ENCODE peak calls at places on chromosome 19, in six cellular contexts. N is GM12878, U is HepG2, F is A549, Y is K562, K is HEK293T. W is an unnamed sample.
A peak's percentile ranks its signal among the peaks of the same experiment; 100 is the strongest.

GRCh38 chr19:57348136-57348535 is 2.9 kb upstream of the ZNF304 start:
- DNase-seq in U (no peak), N (no peak), K (no peak), Y (no peak), F (no peak), W (peak; percentile 55)

GRCh38 chr19:21084343-21084742 is 2.3 kb downstream of the ZNF714 start:
- DNase-seq in U (no peak), N (peak; percentile 12), Y (no peak), F (no peak), K (no peak), W (peak; percentile 79)

GRCh38 chr19:42831221-42832019 is 48.1 kb downstream of the PSG1 start:
- DNase-seq in Y (no peak), N (no peak), K (no peak), U (peak; percentile 15), F (peak; percentile 77), W (no peak)

GRCh38 chr19:50147462-50148423 is 15.3 kb downstream of the IZUMO2 start:
- DNase-seq in Y (peak; percentile 84), N (peak; percentile 11), F (peak; percentile 90), K (peak; percentile 83), U (peak; percentile 86), W (peak; percentile 92)

GRCh38 chr19:49614096-49614857 is 23.3 kb downstream of the PRR12 start:
- DNase-seq in Y (no peak), U (peak; percentile 51), K (no peak), N (no peak), F (peak; percentile 71), W (peak; percentile 91)

GRCh38 chr19:40584007-40584406 is 7.3 kb downstream of the SHKBP1 start:
- DNase-seq in K (no peak), F (no peak), Y (no peak), U (no peak), N (no peak), W (no peak)

GRCh38 chr19:34500656-34501120 is 19.1 kb downstream of the WTIP start:
- DNase-seq in F (no peak), K (no peak), N (no peak), U (no peak), Y (peak; percentile 40), W (no peak)

GRCh38 chr19:1041835-1042685 is 2.2 kb downstream of the ABCA7 start:
- DNase-seq in F (peak; percentile 81), N (no peak), U (no peak), Y (peak; percentile 77), K (no peak), W (no peak)

GRCh38 chr19:1566392-1567115 is 1.6 kb downstream of the MEX3D start:
- DNase-seq in Y (no peak), K (no peak), N (no peak), U (peak; percentile 40), F (peak; percentile 50), W (peak; percentile 77)

GRCh38 chr19:10318807-10319426 is 3.1 kb upstream of the FDX2 start:
- DNase-seq in Y (no peak), F (no peak), K (no peak), N (no peak), U (no peak), W (no peak)
- TF ChIP-seq BHLHE40 in Y (no peak), F (no peak), K (no peak), N (no peak), U (no peak), W (no peak)

DNA sequence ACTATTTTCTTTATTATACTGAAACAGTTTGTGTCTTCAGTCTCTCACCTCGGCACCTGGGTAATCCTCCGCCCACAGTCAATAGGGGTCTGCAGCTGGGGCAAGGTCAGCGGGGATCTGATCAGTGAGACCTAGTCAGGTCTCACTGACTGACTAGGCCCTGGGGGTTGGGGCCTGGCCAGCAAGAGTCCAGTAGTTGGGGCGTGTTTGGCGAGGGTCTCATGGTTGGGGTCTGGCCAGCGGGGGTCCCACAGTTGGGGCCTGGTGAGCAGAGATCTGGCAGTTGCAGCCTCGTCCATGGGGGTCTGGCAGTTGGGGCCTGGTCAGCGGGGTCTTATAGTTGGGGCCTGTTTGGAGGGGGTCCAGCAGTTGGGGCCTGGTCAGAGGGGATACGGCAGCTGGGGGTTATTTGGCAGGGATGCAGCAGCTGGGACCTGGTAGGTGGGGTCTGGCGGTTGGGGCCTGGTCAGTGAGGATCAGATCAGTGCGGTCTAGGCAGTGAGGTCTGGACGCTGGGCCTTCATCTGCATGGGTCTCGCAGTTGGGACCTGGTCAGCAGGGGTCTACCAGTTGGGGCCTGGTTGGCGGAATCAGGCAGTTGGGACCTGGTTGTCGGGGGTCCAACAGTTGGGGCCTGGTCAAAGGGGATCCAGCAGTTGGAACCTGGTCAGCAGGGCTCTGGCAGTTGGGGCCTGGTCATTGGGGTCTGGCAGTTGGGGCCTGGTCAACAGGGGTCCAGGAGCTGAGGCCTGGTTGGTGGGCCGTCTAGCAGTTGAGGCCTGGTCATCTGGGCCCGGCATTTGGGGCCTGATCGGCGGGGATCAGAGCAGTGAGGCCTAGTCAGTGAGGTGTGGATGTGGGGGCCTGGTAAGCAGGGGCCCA is 61.1 kb upstream of the TPM4 start:
- DNase-seq in U (no peak), Y (no peak), K (no peak), F (no peak), N (no peak), W (no peak)
- TF ChIP-seq BHLHE40 in U (no peak), Y (no peak), K (no peak), F (no peak), N (no peak), W (no peak)

GRCh38 chr19:28558783-28559182 is 654.2 kb downstream of the UQCRFS1 start:
- DNase-seq in Y (no peak), K (no peak), F (no peak), U (no peak), N (no peak), W (no peak)

GRCh38 chr19:28567834-28568233 is 645.1 kb downstream of the UQCRFS1 start:
- DNase-seq in U (no peak), N (no peak), Y (no peak), K (no peak), F (no peak), W (no peak)

GRCh38 chr19:28560786-28561185 is 652.2 kb downstream of the UQCRFS1 start:
- DNase-seq in N (no peak), Y (peak; percentile 52), F (no peak), U (no peak), K (no peak), W (no peak)

GRCh38 chr19:28569132-28570114 is 643.5 kb downstream of the UQCRFS1 start:
- DNase-seq in U (no peak), K (no peak), Y (no peak), F (no peak), N (no peak), W (no peak)

DNA sequence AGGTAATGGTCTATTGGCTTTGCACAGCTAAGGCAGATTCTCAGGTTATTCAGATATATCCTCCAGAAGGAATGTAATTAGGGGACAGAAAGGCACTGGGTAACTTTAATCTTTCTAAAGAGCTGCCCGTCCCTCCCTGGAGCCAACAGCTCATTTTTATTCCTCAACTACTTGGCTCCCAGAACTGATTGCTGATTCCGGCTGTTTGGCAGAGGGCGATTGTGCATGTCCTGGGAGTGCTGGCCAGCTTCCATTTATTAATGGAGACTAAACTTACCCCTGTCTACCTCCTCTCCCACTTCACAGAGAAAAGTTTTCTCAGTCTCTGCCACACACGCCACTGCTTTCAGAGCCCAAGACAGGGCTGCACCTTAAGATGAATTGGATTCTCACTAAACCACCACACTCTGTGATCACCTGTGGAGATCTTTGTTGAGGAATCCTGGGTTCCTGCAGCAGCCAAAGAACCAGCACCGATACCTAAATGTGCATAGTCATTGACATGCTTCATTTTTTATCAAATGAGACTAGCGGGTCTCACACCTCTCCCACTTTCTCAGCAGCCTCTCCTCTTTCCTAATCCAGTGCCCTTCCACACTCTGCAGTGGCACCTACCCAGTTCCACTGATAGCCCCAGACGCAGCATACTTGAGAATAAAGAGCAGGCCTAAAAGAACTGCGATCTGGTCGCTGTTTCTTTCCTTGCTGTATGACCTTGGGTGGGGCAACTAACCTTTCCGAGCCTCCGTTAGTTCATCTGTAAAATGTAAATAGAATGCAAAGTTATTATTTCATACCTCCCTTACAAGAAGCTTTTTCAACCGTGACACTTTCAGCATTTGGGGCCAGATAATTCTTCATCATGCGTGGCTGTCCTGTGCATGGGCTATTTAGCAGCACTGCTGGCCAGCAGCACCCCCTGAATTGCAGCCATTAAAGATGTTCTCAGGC is 648.7 kb downstream of the UQCRFS1 start:
- DNase-seq in N (no peak), K (no peak), U (no peak), F (no peak), Y (no peak), W (no peak)
- TF ChIP-seq BHLHE40 in N (no peak), K (no peak), U (no peak), F (no peak), Y (no peak), W (no peak)

GRCh38 chr19:38736036-38736412 is 8.2 kb downstream of the CAPN12 start:
- DNase-seq in K (peak; percentile 66), N (no peak), U (no peak), F (peak; percentile 80), Y (peak; percentile 71), W (no peak)
- TF ChIP-seq BHLHE40 in K (no peak), N (peak; percentile 52), U (no peak), F (no peak), Y (no peak), W (no peak)

DNA sequence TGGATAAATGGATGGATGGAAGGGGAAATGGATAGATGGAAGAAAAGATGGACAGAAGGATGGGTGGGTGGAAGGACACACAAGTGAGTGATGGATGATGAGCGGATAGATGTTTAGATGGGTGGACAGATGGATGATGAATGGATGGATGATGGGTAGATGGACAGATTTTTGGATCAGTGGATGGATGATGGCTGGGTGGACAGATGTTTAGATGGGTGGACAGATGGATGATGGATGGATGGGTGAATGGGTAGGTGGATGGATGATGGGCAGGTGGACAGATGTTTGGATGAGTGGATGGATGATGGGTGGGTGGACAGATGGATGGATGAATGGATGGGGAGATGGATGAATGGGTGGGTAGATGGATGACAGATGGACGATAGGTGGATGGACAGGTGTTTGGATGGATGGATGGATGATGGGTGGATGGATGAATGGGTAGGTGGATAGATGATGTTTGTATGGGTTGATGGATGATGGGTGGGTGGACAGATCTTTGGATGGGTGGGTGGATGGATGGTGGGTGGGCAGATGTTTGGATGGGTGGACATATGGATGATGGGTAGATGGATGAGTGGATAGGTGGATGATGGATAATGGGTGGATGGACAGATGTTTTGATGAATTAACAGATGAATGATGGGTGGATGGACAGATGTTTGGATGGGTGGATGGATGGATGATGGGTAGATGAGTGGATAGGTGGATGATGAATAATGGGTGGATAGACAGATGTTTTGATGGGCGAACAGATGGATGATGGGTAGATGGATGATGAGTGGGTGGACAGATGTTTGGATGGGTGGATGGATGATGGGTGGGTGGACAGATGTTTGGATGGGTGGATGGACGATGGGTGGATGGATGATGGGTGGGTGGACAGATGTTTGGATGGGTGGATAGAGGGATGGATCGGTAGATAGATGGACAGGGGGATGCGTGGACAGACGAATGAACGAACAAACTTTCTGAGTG is 39.5 kb downstream of the CERS4 start:
- DNase-seq in F (no peak), K (no peak), N (no peak), U (no peak), Y (no peak), W (no peak)
- TF ChIP-seq BHLHE40 in F (no peak), K (no peak), N (no peak), U (no peak), Y (no peak), W (no peak)